ENCODE peak calls at places on chromosomes 3 and 15, in seven cellular contexts. Z, J, O, I, M, A and G are unnamed samples.

GRCh38 chr3:40086890-40087884 is 222.3 kb upstream of the EIF1B start:
- DNase-seq in Z (peak; percentile 68), J (peak; percentile 92), O (no peak), I (no peak), M (no peak), A (no peak), G (no peak)

GRCh38 chr3:170220871-170221270 is 1.4 kb upstream of the PRKCI start:
- DNase-seq in Z (no peak), J (no peak), O (no peak), I (no peak), M (no peak), A (no peak), G (no peak)

GRCh38 chr15:89177633-89178306 is 43.6 kb downstream of the RLBP1 start:
- DNase-seq in Z (peak; percentile 82), J (peak; percentile 57), O (peak; percentile 66), I (peak; percentile 82), M (peak; percentile 69), A (peak; percentile 64), G (peak; percentile 58)

GRCh38 chr3:30269751-30270445 is 336.5 kb upstream of the TGFBR2 start:
- DNase-seq in Z (no peak), J (no peak), O (no peak), I (peak; percentile 9), M (peak; percentile 32), A (no peak), G (no peak)

GRCh38 chr3:175484666-175485065 is 625.5 kb downstream of the NAALADL2 start:
- DNase-seq in Z (no peak), J (no peak), O (no peak), I (peak; percentile 25), M (no peak), A (peak; percentile 63), G (no peak)

GRCh38 chr3:154786724-154787123 is 293.4 kb upstream of the MME start:
- DNase-seq in Z (no peak), J (no peak), O (no peak), I (no peak), M (no peak), A (no peak), G (no peak)

GRCh38 chr3:182292586-182292985 is 500.7 kb upstream of the ATP11B start:
- DNase-seq in Z (no peak), J (no peak), O (no peak), I (no peak), M (no peak), A (no peak), G (no peak)

GRCh38 chr15:36301931-36302330 is 277.5 kb upstream of the CDIN1 start:
- DNase-seq in Z (no peak), J (no peak), O (no peak), I (no peak), M (no peak), A (no peak), G (no peak)

GRCh38 chr15:77599899-77600298 is 32.8 kb downstream of the LINGO1 start:
- DNase-seq in Z (peak; percentile 56), J (peak; percentile 20), O (peak; percentile 44), I (peak; percentile 58), M (peak; percentile 63), A (peak; percentile 16), G (no peak)

GRCh38 chr3:161644871-161645636 is 148.4 kb downstream of the OTOL1 start:
- DNase-seq in Z (peak; percentile 31), J (no peak), O (no peak), I (no peak), M (no peak), A (no peak), G (no peak)

GRCh38 chr3:149315694-149316093 is 17.7 kb downstream of the TM4SF18 start:
- DNase-seq in Z (no peak), J (no peak), O (no peak), I (no peak), M (no peak), A (no peak), G (no peak)

GRCh38 chr3:47266709-47267489 is 15.7 kb downstream of the KIF9 start:
- DNase-seq in Z (peak; percentile 26), J (peak; percentile 80), O (no peak), I (peak; percentile 71), M (peak; percentile 42), A (peak; percentile 75), G (peak; percentile 58)

GRCh38 chr3:184004483-184004882 is 13.2 kb downstream of the ABCC5 start:
- DNase-seq in Z (no peak), J (no peak), O (no peak), I (no peak), M (no peak), A (no peak), G (no peak)

GRCh38 chr3:47473391-47473790 is 2.4 kb downstream of the SCAP start:
- DNase-seq in Z (no peak), J (peak; percentile 21), O (no peak), I (no peak), M (no peak), A (no peak), G (no peak)

GRCh38 chr15:43775411-43775965 is 1.3 kb downstream of the ELL3 start:
- DNase-seq in Z (peak; percentile 77), J (peak; percentile 79), O (no peak), I (no peak), M (peak; percentile 31), A (no peak), G (no peak)

GRCh38 chr3:50674349-50675178 is at the start of gene DOCK3:
- DNase-seq in Z (no peak), J (no peak), O (peak; percentile 82), I (peak; percentile 55), M (no peak), A (peak; percentile 79), G (peak; percentile 88)

GRCh38 chr3:30476373-30477082 is 129.9 kb upstream of the TGFBR2 start:
- DNase-seq in Z (peak; percentile 87), J (peak; percentile 82), O (no peak), I (no peak), M (no peak), A (no peak), G (no peak)

GRCh38 chr15:23823508-23823907 is 136.4 kb upstream of the NDN start:
- DNase-seq in Z (peak; percentile 23), J (peak; percentile 29), O (peak; percentile 13), I (no peak), M (no peak), A (peak; percentile 42), G (no peak)

GRCh38 chr15:48046813-48047483 is 73.8 kb upstream of the SLC24A5 start:
- DNase-seq in Z (no peak), J (no peak), O (no peak), I (no peak), M (no peak), A (no peak), G (peak; percentile 16)

GRCh38 chr15:70974004-70974832 is 81.6 kb downstream of the LRRC49 start:
- DNase-seq in Z (peak; percentile 70), J (peak; percentile 18), O (no peak), I (peak; percentile 49), M (peak; percentile 7), A (peak; percentile 24), G (no peak)

GRCh38 chr3:4977001-4977888 is 2.0 kb upstream of the BHLHE40 start:
- DNase-seq in Z (peak; percentile 88), J (peak; percentile 84), O (peak; percentile 71), I (peak; percentile 95), M (no peak), A (peak; percentile 39), G (peak; percentile 76)

GRCh38 chr3:89795506-89795905 is 688.1 kb downstream of the EPHA3 start:
- DNase-seq in Z (no peak), J (no peak), O (no peak), I (no peak), M (no peak), A (no peak), G (no peak)

GRCh38 chr3:4358273-4358672 is 55.1 kb downstream of the SETMAR start:
- DNase-seq in Z (no peak), J (no peak), O (no peak), I (no peak), M (no peak), A (no peak), G (no peak)

GRCh38 chr3:131749826-131750225 is 247.1 kb upstream of the MRPL3 start:
- DNase-seq in Z (no peak), J (no peak), O (no peak), I (no peak), M (no peak), A (no peak), G (no peak)

GRCh38 chr3:131755380-131755779 is 252.6 kb upstream of the MRPL3 start:
- DNase-seq in Z (no peak), J (no peak), O (no peak), I (no peak), M (no peak), A (no peak), G (no peak)

GRCh38 chr3:131750256-131750655 is 247.5 kb upstream of the MRPL3 start:
- DNase-seq in Z (no peak), J (no peak), O (no peak), I (no peak), M (no peak), A (no peak), G (no peak)
- TF ChIP-seq CTCF in Z (no peak), J (no peak), O (no peak), I (no peak), M (peak; percentile 16), A (no peak), G (no peak)

GRCh38 chr3:23259515-23259914 is 56.4 kb downstream of the UBE2E2 start:
- DNase-seq in Z (no peak), J (no peak), O (no peak), I (no peak), M (no peak), A (no peak), G (no peak)
- TF ChIP-seq CTCF in Z (no peak), J (no peak), O (no peak), I (no peak), M (no peak), A (no peak), G (no peak)

GRCh38 chr3:100896994-100897393 is 96.2 kb downstream of the ABI3BP start:
- DNase-seq in Z (no peak), J (no peak), O (no peak), I (no peak), M (no peak), A (no peak), G (no peak)

GRCh38 chr3:100893590-100893989 is 99.6 kb downstream of the ABI3BP start:
- DNase-seq in Z (peak; percentile 31), J (peak; percentile 3), O (peak; percentile 18), I (peak; percentile 5), M (no peak), A (no peak), G (no peak)

GRCh38 chr3:100893108-100893507 is 100.1 kb downstream of the ABI3BP start:
- DNase-seq in Z (no peak), J (no peak), O (no peak), I (no peak), M (no peak), A (no peak), G (no peak)

GRCh38 chr3:100891827-100892226 is 101.4 kb downstream of the ABI3BP start:
- DNase-seq in Z (peak; percentile 20), J (no peak), O (no peak), I (no peak), M (no peak), A (no peak), G (no peak)

DNA sequence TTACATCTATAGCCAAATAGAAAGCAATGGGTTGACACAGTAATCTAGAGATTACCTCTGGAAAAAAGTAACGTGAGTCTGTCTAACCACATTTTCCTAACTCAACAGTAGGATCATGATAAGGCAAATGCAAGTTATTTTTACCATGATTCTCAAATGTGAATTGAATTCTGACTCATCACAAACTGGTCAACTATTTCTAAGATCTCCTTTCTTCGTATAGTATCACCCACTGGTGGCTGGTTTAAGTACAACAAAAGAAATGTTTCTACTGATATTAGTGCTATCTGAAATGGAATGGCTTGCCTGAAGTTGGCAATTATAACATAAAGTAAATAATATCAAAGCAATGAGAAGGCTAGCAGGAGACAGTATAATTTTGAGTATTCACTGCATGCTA is 102.2 kb downstream of the ABI3BP start:
- DNase-seq in Z (peak; percentile 17), J (no peak), O (no peak), I (no peak), M (no peak), A (no peak), G (no peak)
- TF ChIP-seq CTCF in Z (no peak), J (no peak), O (no peak), I (no peak), M (no peak), A (peak; percentile 13), G (no peak)

GRCh38 chr3:130699765-130700164 is 46.9 kb downstream of the PIK3R4 start:
- DNase-seq in Z (peak; percentile 27), J (peak; percentile 30), O (no peak), I (peak; percentile 42), M (peak; percentile 38), A (peak; percentile 39), G (peak; percentile 22)
- TF ChIP-seq CTCF in Z (peak; percentile 43), J (peak; percentile 51), O (peak; percentile 35), I (peak; percentile 49), M (peak; percentile 77), A (peak; percentile 54), G (no peak)